ENCODE peak calls at places on chromosomes 3 and 15, in four cellular contexts. T, F, O and K are unnamed samples.

GRCh38 chr3:56980283-56980682 is 80.2 kb upstream of the SPATA12 start:
- DNase-seq in T (no peak), F (no peak), O (no peak), K (no peak)

GRCh38 chr3:27025718-27026117 is 343.5 kb downstream of the NEK10 start:
- DNase-seq in T (no peak), F (no peak), O (no peak), K (no peak)

GRCh38 chr15:22839046-22839705 is 710 bp downstream of the NIPA2 start:
- DNase-seq in T (peak), F (no peak), O (peak), K (no peak)

GRCh38 chr3:100775669-100776068 is 66.4 kb downstream of the TFG start:
- DNase-seq in T (no peak), F (no peak), O (peak), K (no peak)

GRCh38 chr15:31464216-31465082 is 137.8 kb downstream of the KLF13 start:
- DNase-seq in T (no peak), F (no peak), O (no peak), K (no peak)

GRCh38 chr3:105763674-105764036 is 105.2 kb downstream of the CBLB start:
- DNase-seq in T (no peak), F (no peak), O (no peak), K (no peak)

GRCh38 chr15:29470794-29471193 is 201.2 kb upstream of the NSMCE3 start:
- DNase-seq in T (no peak), F (no peak), O (no peak), K (no peak)

GRCh38 chr3:44355634-44356033 is 17.1 kb downstream of the TCAIM start:
- DNase-seq in T (peak), F (no peak), O (peak), K (peak)

GRCh38 chr3:84772841-84773240 is 185.9 kb upstream of the CADM2 start:
- DNase-seq in T (no peak), F (no peak), O (no peak), K (no peak)

GRCh38 chr15:22253676-22254408 is 173.5 kb downstream of the OR4M2 start:
- DNase-seq in T (no peak), F (no peak), O (no peak), K (no peak)

GRCh38 chr3:72152551-72153476 is 367.9 kb upstream of the PROK2 start:
- DNase-seq in T (peak), F (peak), O (peak), K (peak)

GRCh38 chr3:38331257-38332022 is 15.1 kb upstream of the XYLB start:
- DNase-seq in T (no peak), F (no peak), O (no peak), K (no peak)

GRCh38 chr3:52249683-52250082 is 4.1 kb downstream of the PPM1M start:
- DNase-seq in T (no peak), F (no peak), O (no peak), K (no peak)

GRCh38 chr15:53884441-53884840 is 93.8 kb upstream of the UNC13C start:
- DNase-seq in T (no peak), F (no peak), O (no peak), K (no peak)

GRCh38 chr3:166324401-166324800 is 487.2 kb upstream of the BCHE start:
- DNase-seq in T (no peak), F (no peak), O (no peak), K (no peak)

GRCh38 chr15:28936081-28936480 is 50.3 kb downstream of the APBA2 start:
- DNase-seq in T (no peak), F (no peak), O (no peak), K (no peak)

GRCh38 chr3:66158933-66159332 is 61.9 kb upstream of the SLC25A26 start:
- DNase-seq in T (no peak), F (no peak), O (no peak), K (no peak)

GRCh38 chr3:34361921-34362320 is 563.5 kb downstream of the PDCD6IP start:
- DNase-seq in T (no peak), F (no peak), O (no peak), K (no peak)

GRCh38 chr3:119508172-119508845 is 10.0 kb downstream of the TIMMDC1 start:
- DNase-seq in T (no peak), F (no peak), O (no peak), K (no peak)

GRCh38 chr15:75416584-75416983 is 34.9 kb downstream of the SIN3A start:
- DNase-seq in T (no peak), F (no peak), O (no peak), K (no peak)

GRCh38 chr15:77654975-77655374 is 22.3 kb upstream of the LINGO1 start:
- DNase-seq in T (no peak), F (peak), O (no peak), K (no peak)

GRCh38 chr3:45472795-45473194 is 84.4 kb downstream of the LARS2 start:
- DNase-seq in T (no peak), F (peak), O (no peak), K (no peak)

GRCh38 chr3:99114565-99115291 is 213.2 kb upstream of the DCBLD2 start:
- DNase-seq in T (peak), F (peak), O (peak), K (no peak)

GRCh38 chr3:63625161-63625560 is 27.3 kb upstream of the SNTN start:
- DNase-seq in T (peak), F (no peak), O (peak), K (peak)

GRCh38 chr3:137332296-137332695 is 374.5 kb downstream of the IL20RB start:
- DNase-seq in T (no peak), F (no peak), O (no peak), K (no peak)

GRCh38 chr15:93881310-93881709 is 350.1 kb upstream of the MCTP2 start:
- DNase-seq in T (no peak), F (no peak), O (no peak), K (no peak)

GRCh38 chr3:113758389-113759029 is 11.7 kb downstream of the ATP6V1A start:
- DNase-seq in T (peak), F (no peak), O (peak), K (peak)

GRCh38 chr15:38941399-38941953 is 376.9 kb upstream of the RASGRP1 start:
- DNase-seq in T (peak), F (peak), O (peak), K (peak)

GRCh38 chr3:163605915-163606314 is 1472.4 kb downstream of the SI start:
- DNase-seq in T (no peak), F (no peak), O (no peak), K (no peak)

GRCh38 chr15:34279341-34279740 is 54.5 kb downstream of the EMC4 start:
- DNase-seq in T (no peak), F (no peak), O (no peak), K (no peak)

GRCh38 chr15:96264801-96265515 is 65.5 kb upstream of the NR2F2 start:
- DNase-seq in T (peak), F (no peak), O (peak), K (peak)

GRCh38 chr3:50807266-50807665 is 132.5 kb downstream of the DOCK3 start:
- DNase-seq in T (no peak), F (no peak), O (peak), K (no peak)

GRCh38 chr3:134330895-134331810 is 43.1 kb downstream of the AMOTL2 start:
- DNase-seq in T (peak), F (no peak), O (peak), K (peak)

GRCh38 chr15:35696767-35697231 is 150.8 kb upstream of the DPH6 start:
- DNase-seq in T (peak), F (no peak), O (peak), K (peak)

GRCh38 chr3:160168290-160168689 is 56.9 kb upstream of the C3orf80 start:
- DNase-seq in T (no peak), F (no peak), O (no peak), K (no peak)

GRCh38 chr3:150292891-150293290 is 115.2 kb upstream of the TSC22D2 start:
- DNase-seq in T (peak), F (no peak), O (peak), K (peak)

GRCh38 chr3:191290311-191291025 is 38.7 kb upstream of the CCDC50 start:
- DNase-seq in T (peak), F (no peak), O (peak), K (peak)

GRCh38 chr3:12706504-12707253 is 42.8 kb upstream of the RAF1 start:
- DNase-seq in T (peak), F (peak), O (peak), K (peak)

GRCh38 chr15:45402955-45403892 is 24.9 kb upstream of the GATM start:
- DNase-seq in T (peak), F (peak), O (peak), K (peak)

GRCh38 chr3:49723301-49723630 is 485 bp downstream of the GMPPB start:
- DNase-seq in T (peak), F (peak), O (peak), K (no peak)

GRCh38 chr3:40780801-40781406 is 256.1 kb downstream of the ZNF621 start:
- DNase-seq in T (peak), F (no peak), O (peak), K (no peak)
- H3K4me3 ChIP-seq in T (peak), F (no peak), O (peak), K (no peak)

GRCh38 chr15:81323944-81324881 is at the start of gene STARD5:
- DNase-seq in T (peak), F (peak), O (peak), K (peak)
- TF ChIP-seq CTCF in T (no peak), F (no peak), O (no peak), K (no peak)

GRCh38 chr3:132220986-132221385 is 96.2 kb upstream of the ACP3 start:
- DNase-seq in T (no peak), F (no peak), O (no peak), K (no peak)

GRCh38 chr3:132228923-132229322 is 88.3 kb upstream of the ACP3 start:
- DNase-seq in T (no peak), F (no peak), O (no peak), K (peak)

GRCh38 chr3:132222868-132223538 is 94.2 kb upstream of the ACP3 start:
- DNase-seq in T (no peak), F (peak), O (no peak), K (no peak)

GRCh38 chr3:132229641-132230040 is 87.6 kb upstream of the ACP3 start:
- DNase-seq in T (no peak), F (no peak), O (no peak), K (no peak)

GRCh38 chr3:132225664-132226063 is 91.5 kb upstream of the ACP3 start:
- DNase-seq in T (no peak), F (no peak), O (peak), K (no peak)
- H3K4me3 ChIP-seq in T (no peak), F (no peak), O (no peak), K (no peak)

GRCh38 chr3:138378331-138378730 is 30.0 kb downstream of the MRAS start:
- DNase-seq in T (no peak), F (no peak), O (no peak), K (no peak)

GRCh38 chr3:138378990-138379389 is 30.6 kb downstream of the MRAS start:
- DNase-seq in T (no peak), F (no peak), O (no peak), K (no peak)

GRCh38 chr3:138375446-138375845 is 27.1 kb downstream of the MRAS start:
- DNase-seq in T (no peak), F (no peak), O (no peak), K (no peak)

GRCh38 chr3:138376663-138377062 is 28.3 kb downstream of the MRAS start:
- DNase-seq in T (no peak), F (no peak), O (no peak), K (no peak)

DNA sequence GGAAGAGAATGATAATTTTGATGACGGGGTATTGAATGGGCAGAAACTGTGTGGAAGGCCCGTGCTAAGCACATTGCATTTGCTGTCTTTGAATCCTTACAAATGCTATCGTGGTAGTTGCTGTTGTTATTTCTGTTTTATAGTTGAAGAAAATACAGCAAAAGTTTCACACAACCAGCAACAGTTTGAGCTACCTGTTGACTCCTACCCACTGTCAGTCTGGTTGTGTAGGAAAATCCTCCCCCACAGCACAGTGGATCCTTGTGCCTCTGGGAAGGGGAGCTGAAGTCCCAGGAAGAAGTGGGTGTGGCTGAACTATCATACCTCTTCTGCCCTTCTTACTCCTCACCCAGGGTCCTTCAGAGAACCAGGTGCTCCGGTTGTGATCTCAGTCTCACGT is 29.4 kb downstream of the MRAS start:
- DNase-seq in T (no peak), F (no peak), O (no peak), K (no peak)
- TF ChIP-seq CTCF in T (no peak), F (no peak), O (no peak), K (no peak)